ENCODE peak calls at places on chromosomes 11 and 22, in five cellular contexts. U, N, L, S and O are unnamed samples.

GRCh38 chr11:66172146-66172545 is 96.3 kb upstream of the RAB1B start:
- DNase-seq in U (no peak), L (peak), S (no peak), N (no peak), O (peak)

GRCh38 chr11:15621565-15621964 is 506.8 kb downstream of the INSC start:
- DNase-seq in S (no peak), L (no peak), N (no peak), U (no peak), O (no peak)

GRCh38 chr11:16820324-16821092 is 82.1 kb downstream of the C11orf58 start:
- DNase-seq in N (peak), U (peak), L (peak), S (peak), O (peak)

GRCh38 chr11:125072961-125073590 is 10.0 kb downstream of the SLC37A2 start:
- DNase-seq in S (no peak), L (no peak), U (no peak), N (no peak), O (no peak)

GRCh38 chr11:75293903-75294302 is 53.3 kb downstream of the TPBGL start:
- DNase-seq in N (no peak), U (no peak), L (no peak), S (no peak), O (no peak)

GRCh38 chr22:39966522-39966921 is 6.3 kb downstream of the TMA7B start:
- DNase-seq in N (no peak), U (no peak), L (no peak), S (no peak), O (no peak)

GRCh38 chr11:12280838-12281565 is 96.4 kb upstream of the PARVA start:
- DNase-seq in U (no peak), L (no peak), S (no peak), N (no peak), O (no peak)

GRCh38 chr11:120832609-120833221 is 191.2 kb upstream of the TBCEL start:
- DNase-seq in U (no peak), L (no peak), N (no peak), S (no peak), O (no peak)

GRCh38 chr22:30031764-30032468 is 48.3 kb upstream of the HORMAD2 start:
- DNase-seq in L (no peak), N (no peak), U (no peak), S (no peak), O (no peak)